ENCODE peak calls at places on chromosomes 5 and 9, in eight cellular contexts. A is NCI-H2029 treated with DMSO at 0.1 percent for 48 hours; E is NCI-H2081; T is T-cell; U is fibroblast of lung; M is activated CD4-positive, alpha-beta T cell treated with anti-CD3 and anti-CD28 coated beads, Interleukin-2, amount 10 ng/mL, durations not matched to agents 7 days and 5 days; X is Caco-2; S is posterior cingulate gyrus. B is an unnamed sample.

GRCh38 chr9:16460711-16461110 is 409.8 kb downstream of the BNC2 start:
- DNase-seq in A (no peak), E (no peak), T (no peak), U (no peak), M (no peak), X (no peak), S (no peak), B (no peak)

GRCh38 chr5:72122619-72123018 is 15.3 kb downstream of the MAP1B start:
- DNase-seq in A (no peak), E (no peak), T (no peak), U (no peak), M (no peak), X (no peak), S (no peak), B (no peak)

GRCh38 chr5:176743136-176743827 is 67.1 kb upstream of the UNC5A start:
- DNase-seq in A (peak; percentile 22), E (peak; percentile 53), T (no peak), U (no peak), M (no peak), X (no peak), S (peak; percentile 55), B (no peak)

GRCh38 chr9:124721109-124721850 is 49.8 kb downstream of the NR6A1 start:
- DNase-seq in A (no peak), E (no peak), T (no peak), U (peak; percentile 78), M (no peak), X (no peak), S (no peak), B (no peak)

GRCh38 chr5:169258372-169259000 is 42.5 kb downstream of the SLIT3 start:
- DNase-seq in A (no peak), E (no peak), T (no peak), U (peak; percentile 80), M (no peak), X (no peak), S (no peak), B (no peak)

GRCh38 chr9:76109953-76110352 is 219.5 kb downstream of the PCSK5 start:
- DNase-seq in A (no peak), E (no peak), T (no peak), U (peak; percentile 53), M (no peak), X (no peak), S (no peak), B (no peak)

GRCh38 chr5:180366303-180366702 is 13.2 kb upstream of the GFPT2 start:
- DNase-seq in A (no peak), E (no peak), T (no peak), U (peak; percentile 17), M (no peak), X (no peak), S (peak; percentile 52), B (no peak)

GRCh38 chr9:135857843-135858242 is 49.5 kb downstream of the CAMSAP1 start:
- DNase-seq in A (no peak), E (no peak), T (no peak), U (peak; percentile 6), M (no peak), X (no peak), S (no peak), B (no peak)

GRCh38 chr5:175385691-175386360 is 58.2 kb downstream of the DRD1 start:
- DNase-seq in A (peak; percentile 99), E (peak; percentile 86), T (no peak), U (peak; percentile 79), M (no peak), X (no peak), S (no peak), B (no peak)

GRCh38 chr5:170121321-170121720 is 15.6 kb downstream of the FOXI1 start:
- DNase-seq in A (no peak), E (no peak), T (no peak), U (peak; percentile 21), M (no peak), X (no peak), S (no peak), B (no peak)

GRCh38 chr9:90459321-90459720 is 183.3 kb downstream of the DIRAS2 start:
- DNase-seq in A (no peak), E (no peak), T (no peak), U (no peak), M (no peak), X (no peak), S (no peak), B (no peak)

GRCh38 chr5:139870677-139871076 is 75.1 kb downstream of the PSD2 start:
- DNase-seq in A (no peak), E (no peak), T (no peak), U (no peak), M (no peak), X (no peak), S (no peak), B (no peak)

GRCh38 chr9:136056546-136057235 is 38.4 kb downstream of the NACC2 start:
- DNase-seq in A (no peak), E (no peak), T (no peak), U (no peak), M (no peak), X (no peak), S (no peak), B (no peak)